ENCODE peak calls at places on chromosomes 5 and 9, in six cellular contexts. One of them, this sample, is unnamed.
A peak's percentile ranks its signal among the peaks of the same experiment; 100 is the strongest.

GRCh38 chr5:10653751-10654400 is 90.0 kb downstream of the ANKRD33B start:
- DNase-seq in IMR-90: no peak
- DNase-seq in breast epithelium: no peak
- DNase-seq in brain microvascular endothelial cell: no peak
- DNase-seq in lung: no peak
- DNase-seq in bronchial epithelial cell: no peak
- DNase-seq in this sample: no peak

GRCh38 chr5:116137544-116138378 is 52.9 kb downstream of the COMMD10 start:
- DNase-seq in IMR-90: peak; percentile 62
- DNase-seq in breast epithelium: no peak
- DNase-seq in brain microvascular endothelial cell: peak; percentile 35
- DNase-seq in lung: no peak
- DNase-seq in bronchial epithelial cell: peak; percentile 50
- DNase-seq in this sample: peak; percentile 59

GRCh38 chr9:84207443-84208032 is 133.0 kb downstream of the SLC28A3 start:
- DNase-seq in IMR-90: no peak
- DNase-seq in breast epithelium: no peak
- DNase-seq in brain microvascular endothelial cell: no peak
- DNase-seq in lung: no peak
- DNase-seq in bronchial epithelial cell: no peak
- DNase-seq in this sample: no peak

GRCh38 chr5:44603496-44604272 is 205.1 kb upstream of the MRPS30 start:
- DNase-seq in IMR-90: no peak
- DNase-seq in breast epithelium: no peak
- DNase-seq in brain microvascular endothelial cell: no peak
- DNase-seq in lung: no peak
- DNase-seq in bronchial epithelial cell: no peak
- DNase-seq in this sample: no peak

GRCh38 chr9:81999806-82000205 is 11.2 kb downstream of the SPATA31D1 start:
- DNase-seq in IMR-90: no peak
- DNase-seq in breast epithelium: no peak
- DNase-seq in brain microvascular endothelial cell: no peak
- DNase-seq in lung: no peak
- DNase-seq in bronchial epithelial cell: no peak
- DNase-seq in this sample: no peak

GRCh38 chr9:38384990-38385848 is 7.3 kb upstream of the ALDH1B1 start:
- DNase-seq in IMR-90: no peak
- DNase-seq in breast epithelium: no peak
- DNase-seq in brain microvascular endothelial cell: no peak
- DNase-seq in lung: no peak
- DNase-seq in bronchial epithelial cell: no peak
- DNase-seq in this sample: no peak

GRCh38 chr9:127199001-127199791 is 65.4 kb upstream of the GARNL3 start:
- DNase-seq in IMR-90: peak; percentile 82
- DNase-seq in breast epithelium: peak; percentile 76
- DNase-seq in brain microvascular endothelial cell: peak; percentile 71
- DNase-seq in lung: peak; percentile 80
- DNase-seq in bronchial epithelial cell: peak; percentile 66
- DNase-seq in this sample: peak; percentile 81

GRCh38 chr5:179361204-179361603 is 15.9 kb upstream of the ADAMTS2 start:
- DNase-seq in IMR-90: no peak
- DNase-seq in breast epithelium: no peak
- DNase-seq in brain microvascular endothelial cell: no peak
- DNase-seq in lung: no peak
- DNase-seq in bronchial epithelial cell: no peak
- DNase-seq in this sample: no peak

GRCh38 chr5:92081958-92082712 is 699.0 kb upstream of the ARRDC3 start:
- DNase-seq in IMR-90: no peak
- DNase-seq in breast epithelium: no peak
- DNase-seq in brain microvascular endothelial cell: no peak
- DNase-seq in lung: no peak
- DNase-seq in bronchial epithelial cell: no peak
- DNase-seq in this sample: no peak

GRCh38 chr9:16245756-16246440 is 624.6 kb downstream of the BNC2 start:
- DNase-seq in IMR-90: peak; percentile 20
- DNase-seq in breast epithelium: no peak
- DNase-seq in brain microvascular endothelial cell: no peak
- DNase-seq in lung: no peak
- DNase-seq in bronchial epithelial cell: no peak
- DNase-seq in this sample: no peak

GRCh38 chr9:36987891-36988290 is 46.2 kb downstream of the PAX5 start:
- DNase-seq in IMR-90: peak; percentile 21
- DNase-seq in breast epithelium: no peak
- DNase-seq in brain microvascular endothelial cell: no peak
- DNase-seq in lung: no peak
- DNase-seq in bronchial epithelial cell: peak; percentile 21
- DNase-seq in this sample: no peak
- H3K27me3 ChIP-seq in IMR-90: peaks cover 57% of the 10 kb centered on the region
- H3K27me3 ChIP-seq in breast epithelium: peaks cover 74% of the 10 kb centered on the region
- H3K27me3 ChIP-seq in brain microvascular endothelial cell: peaks cover 57% of the 10 kb centered on the region
- H3K27me3 ChIP-seq in lung: peaks cover 20% of the 10 kb centered on the region
- H3K27me3 ChIP-seq in bronchial epithelial cell: peaks cover 48% of the 10 kb centered on the region
- H3K27me3 ChIP-seq in this sample: peaks cover 82% of the 10 kb centered on the region

GRCh38 chr9:136530472-136531089 is 15.3 kb downstream of the NOTCH1 start:
- DNase-seq in IMR-90: no peak
- DNase-seq in breast epithelium: no peak
- DNase-seq in brain microvascular endothelial cell: no peak
- DNase-seq in lung: no peak
- DNase-seq in bronchial epithelial cell: no peak
- DNase-seq in this sample: no peak
- H3K27me3 ChIP-seq in IMR-90: no peaks in the 10 kb centered on the region
- H3K27me3 ChIP-seq in breast epithelium: no peaks in the 10 kb centered on the region
- H3K27me3 ChIP-seq in brain microvascular endothelial cell: no peaks in the 10 kb centered on the region
- H3K27me3 ChIP-seq in lung: no peaks in the 10 kb centered on the region
- H3K27me3 ChIP-seq in bronchial epithelial cell: no peaks in the 10 kb centered on the region
- H3K27me3 ChIP-seq in this sample: no peaks in the 10 kb centered on the region

GRCh38 chr5:135458921-135459331 is 6.8 kb upstream of the TIFAB start:
- DNase-seq in IMR-90: peak; percentile 35
- DNase-seq in breast epithelium: no peak
- DNase-seq in brain microvascular endothelial cell: no peak
- DNase-seq in lung: peak; percentile 89
- DNase-seq in bronchial epithelial cell: peak; percentile 52
- DNase-seq in this sample: no peak

GRCh38 chr5:135462304-135462703 is 10.2 kb upstream of the TIFAB start:
- DNase-seq in IMR-90: peak; percentile 42
- DNase-seq in breast epithelium: no peak
- DNase-seq in brain microvascular endothelial cell: peak; percentile 21
- DNase-seq in lung: no peak
- DNase-seq in bronchial epithelial cell: peak; percentile 54
- DNase-seq in this sample: peak; percentile 36

GRCh38 chr5:135460246-135461033 is 8.3 kb upstream of the TIFAB start:
- DNase-seq in IMR-90: no peak
- DNase-seq in breast epithelium: no peak
- DNase-seq in brain microvascular endothelial cell: no peak
- DNase-seq in lung: no peak
- DNase-seq in bronchial epithelial cell: no peak
- DNase-seq in this sample: no peak

GRCh38 chr5:135458356-135458755 is 6.2 kb upstream of the TIFAB start:
- DNase-seq in IMR-90: no peak
- DNase-seq in breast epithelium: no peak
- DNase-seq in brain microvascular endothelial cell: no peak
- DNase-seq in lung: no peak
- DNase-seq in bronchial epithelial cell: no peak
- DNase-seq in this sample: no peak

DNA sequence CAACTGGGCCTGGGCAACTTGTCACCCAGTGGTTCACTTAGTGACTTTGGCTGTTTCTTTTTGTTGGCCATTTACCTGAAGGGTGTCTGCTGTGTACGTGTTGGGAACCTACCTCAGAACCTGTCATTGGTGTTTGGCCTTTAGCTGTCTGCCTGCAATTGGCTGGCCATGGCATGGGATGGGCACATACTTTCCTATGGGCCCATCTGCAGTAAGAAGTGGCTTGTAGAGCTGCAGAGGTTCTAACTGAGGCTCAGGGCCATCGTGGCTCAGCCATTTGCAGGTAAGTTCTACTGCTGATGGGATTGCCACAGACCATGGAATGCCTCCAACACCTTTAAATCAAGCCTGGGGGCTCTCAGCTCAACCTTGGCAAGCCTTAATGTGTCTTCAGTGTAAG is 9.6 kb upstream of the TIFAB start:
- DNase-seq in IMR-90: no peak
- DNase-seq in breast epithelium: no peak
- DNase-seq in brain microvascular endothelial cell: no peak
- DNase-seq in lung: no peak
- DNase-seq in bronchial epithelial cell: no peak
- DNase-seq in this sample: no peak
- H3K27me3 ChIP-seq in IMR-90: peaks cover 55% of the 10 kb centered on the region
- H3K27me3 ChIP-seq in breast epithelium: peaks cover 7% of the 10 kb centered on the region
- H3K27me3 ChIP-seq in brain microvascular endothelial cell: peaks cover 27% of the 10 kb centered on the region
- H3K27me3 ChIP-seq in lung: no peaks in the 10 kb centered on the region
- H3K27me3 ChIP-seq in bronchial epithelial cell: peaks cover 10% of the 10 kb centered on the region
- H3K27me3 ChIP-seq in this sample: peaks cover 84% of the 10 kb centered on the region

DNA sequence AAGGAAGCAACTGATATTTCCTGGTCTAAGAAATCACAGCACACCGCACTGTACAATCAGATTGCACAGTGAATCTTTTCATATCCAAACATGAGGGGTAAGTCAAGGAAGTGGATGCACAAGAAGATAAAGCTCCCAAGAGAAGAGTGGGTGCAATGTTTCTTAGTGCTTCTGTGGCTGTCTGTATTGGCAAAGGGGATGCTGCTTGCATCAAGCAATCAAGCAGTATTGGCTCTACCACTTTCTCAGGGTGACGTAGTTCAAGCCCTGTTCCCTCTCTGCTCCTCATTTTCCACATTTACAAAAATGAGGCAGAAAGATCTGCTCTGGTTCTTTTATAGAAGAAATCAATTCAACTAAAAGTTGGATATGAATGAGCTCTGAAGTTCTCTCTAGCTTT is 2.3 kb downstream of the TNFSF8 start:
- DNase-seq in IMR-90: no peak
- DNase-seq in breast epithelium: no peak
- DNase-seq in brain microvascular endothelial cell: no peak
- DNase-seq in lung: no peak
- DNase-seq in bronchial epithelial cell: no peak
- DNase-seq in this sample: no peak
- H3K27me3 ChIP-seq in IMR-90: peaks cover 65% of the 10 kb centered on the region
- H3K27me3 ChIP-seq in breast epithelium: no peaks in the 10 kb centered on the region
- H3K27me3 ChIP-seq in brain microvascular endothelial cell: peaks cover 3% of the 10 kb centered on the region
- H3K27me3 ChIP-seq in lung: no peaks in the 10 kb centered on the region
- H3K27me3 ChIP-seq in bronchial epithelial cell: peaks cover 12% of the 10 kb centered on the region
- H3K27me3 ChIP-seq in this sample: peaks cover under 1% of the 10 kb centered on the region

This sample was measured in mesenchymal stem cell.